ENCODE peak calls at places on chromosomes 6 and 20, in six cellular contexts. J is upper lobe of right lung, D is tibial artery, E is lower leg skin, W is lower lobe of right lung, A is heart left ventricle. R is an unnamed sample.
A peak's percentile ranks its signal among the peaks of the same experiment; 100 is the strongest.

GRCh38 chr6:105209950-105210706 is 30.3 kb upstream of the POPDC3 start:
- DNase-seq in E (no peak), W (no peak), D (no peak), J (no peak), A (no peak), R (peak; percentile 79)

GRCh38 chr20:11323821-11324220 is 593.9 kb upstream of the BTBD3 start:
- DNase-seq in W (no peak), D (no peak), E (no peak), A (no peak), J (no peak), R (no peak)

GRCh38 chr6:150074651-150075416 is 5.9 kb upstream of the ULBP3 start:
- DNase-seq in W (no peak), E (no peak), J (no peak), A (no peak), D (peak; percentile 25), R (no peak)

GRCh38 chr6:101633081-101633480 is 239.6 kb downstream of the GRIK2 start:
- DNase-seq in W (no peak), E (no peak), A (no peak), D (no peak), J (no peak), R (no peak)

GRCh38 chr6:90123796-90124195 is 172.8 kb downstream of the BACH2 start:
- DNase-seq in D (no peak), A (no peak), E (no peak), J (no peak), W (no peak), R (no peak)

GRCh38 chr6:82237013-82237412 is 10.5 kb downstream of the IBTK start:
- DNase-seq in A (no peak), D (no peak), W (no peak), E (no peak), J (no peak), R (no peak)

GRCh38 chr20:63833776-63834544 is 2.9 kb upstream of the ZBTB46 start:
- DNase-seq in A (no peak), E (no peak), D (no peak), W (no peak), J (no peak), R (no peak)

GRCh38 chr6:27836080-27836782 is 76.0 kb downstream of the OR2B2 start:
- DNase-seq in D (no peak), J (no peak), A (no peak), E (no peak), W (no peak), R (no peak)

GRCh38 chr20:32893878-32894483 is 35.3 kb downstream of the EFCAB8 start:
- DNase-seq in D (no peak), W (no peak), E (no peak), A (peak; percentile 37), J (no peak), R (no peak)

GRCh38 chr6:20693466-20694063 is 159.3 kb downstream of the CDKAL1 start:
- DNase-seq in J (no peak), W (no peak), A (no peak), D (no peak), E (no peak), R (peak; percentile 45)

GRCh38 chr6:29792123-29793035 is 35.2 kb upstream of the HLA-G start:
- DNase-seq in J (peak; percentile 91), W (peak; percentile 88), E (peak; percentile 92), D (peak; percentile 77), A (peak; percentile 82), R (peak; percentile 35)
- TF ChIP-seq CTCF in J (peak; percentile 74), W (peak; percentile 73), E (no peak), D (peak; percentile 62), A (peak; percentile 70), R (peak; percentile 54)

DNA sequence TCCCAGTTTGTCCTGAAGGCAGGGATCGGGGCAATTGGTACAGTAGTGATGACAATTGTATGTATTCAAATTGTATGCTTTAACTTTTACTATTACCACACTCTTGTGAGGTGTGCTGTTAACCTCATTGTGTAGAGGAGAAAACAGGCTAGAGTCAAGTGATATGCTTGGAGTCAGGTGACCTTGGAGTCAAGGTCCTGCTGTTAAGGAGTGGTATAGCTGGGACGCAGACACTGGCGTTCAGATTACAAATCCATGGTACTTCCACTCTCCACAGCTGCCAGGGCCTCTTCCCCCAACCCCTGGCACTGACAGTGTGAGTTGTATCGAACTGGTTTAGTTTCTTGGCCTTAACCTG is 10.5 kb downstream of the CNPY3 start:
- DNase-seq in E (no peak), D (no peak), A (no peak), W (no peak), J (no peak), R (no peak)
- H3K4me3 ChIP-seq in E (no peak overlapping the region), D (no peak overlapping the region), A (no peak overlapping the region), W (no peak overlapping the region), J (no peak overlapping the region), R (no peak overlapping the region)

GRCh38 chr6:34581561-34581920 is 25.4 kb upstream of the SPDEF start:
- DNase-seq in A (no peak), J (peak; percentile 32), W (peak; percentile 23), D (no peak), E (no peak), R (no peak)

GRCh38 chr6:34584694-34585093 is 28.6 kb upstream of the SPDEF start:
- DNase-seq in D (peak; percentile 29), W (no peak), J (peak; percentile 34), A (no peak), E (no peak), R (no peak)

GRCh38 chr6:34583861-34584604 is 27.9 kb upstream of the SPDEF start:
- DNase-seq in J (peak; percentile 10), D (peak; percentile 48), W (no peak), E (no peak), A (no peak), R (no peak)

GRCh38 chr6:34585108-34585507 is 29.0 kb upstream of the SPDEF start:
- DNase-seq in W (no peak), A (no peak), D (no peak), J (peak; percentile 36), E (no peak), R (no peak)

DNA sequence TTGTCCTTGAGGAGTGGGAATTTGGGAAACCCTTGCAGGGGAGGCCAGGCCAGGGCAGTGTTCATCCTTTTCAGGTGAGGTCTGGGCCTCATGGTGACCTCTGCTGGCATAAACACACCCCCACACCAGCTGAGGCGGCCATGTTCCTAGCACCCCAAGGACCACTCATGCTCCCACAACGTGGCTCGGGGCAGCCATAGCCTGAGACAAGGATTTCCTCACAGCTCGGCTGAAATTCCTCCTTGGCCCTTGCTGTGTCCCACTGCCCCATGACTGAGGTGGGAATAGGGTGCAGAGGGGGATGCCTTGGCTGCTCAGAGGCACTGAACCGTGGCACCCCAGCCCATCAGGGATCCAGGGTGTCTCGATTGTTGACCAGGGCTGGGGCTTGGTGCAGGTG is 27.3 kb upstream of the SPDEF start:
- DNase-seq in A (no peak), D (peak; percentile 54), E (no peak), J (peak; percentile 52), W (no peak), R (no peak)
- TF ChIP-seq CTCF in A (no peak), D (no peak), E (no peak), J (no peak), W (no peak), R (peak; percentile 17)

GRCh38 chr20:46020515-46020914 is 8.5 kb upstream of the SLC12A5 start:
- DNase-seq in A (no peak), E (no peak), J (no peak), D (no peak), W (no peak), R (no peak)

GRCh38 chr20:46021361-46022359 is 7.4 kb upstream of the SLC12A5 start:
- DNase-seq in A (no peak), E (no peak), W (no peak), D (no peak), J (peak; percentile 70), R (no peak)

GRCh38 chr20:46023148-46023484 is 5.9 kb upstream of the SLC12A5 start:
- DNase-seq in W (no peak), E (no peak), A (no peak), J (no peak), D (no peak), R (no peak)

GRCh38 chr20:46023999-46024398 is 5.0 kb upstream of the SLC12A5 start:
- DNase-seq in J (no peak), W (no peak), A (no peak), D (no peak), E (no peak), R (no peak)

GRCh38 chr20:46022411-46023147 is 6.4 kb upstream of the SLC12A5 start:
- DNase-seq in J (peak; percentile 81), A (peak; percentile 64), D (no peak), W (peak; percentile 80), E (no peak), R (peak; percentile 58)
- H3K4me3 ChIP-seq in J (peak overlapping the region; percentile 44), A (no peak overlapping the region), D (no peak overlapping the region), W (peak overlapping the region; percentile 50), E (no peak overlapping the region), R (no peak overlapping the region)

GRCh38 chr20:16666272-16666671 is 63.6 kb upstream of the SNRPB2 start:
- DNase-seq in D (no peak), J (no peak), E (no peak), W (no peak), A (no peak), R (no peak)
- TF ChIP-seq CTCF in D (no peak), J (no peak), E (no peak), W (no peak), A (no peak), R (no peak)

GRCh38 chr20:46461808-46462207 is 51.6 kb downstream of the ZNF334 start:
- DNase-seq in W (no peak), A (no peak), E (no peak), D (no peak), J (no peak), R (no peak)

GRCh38 chr20:46455729-46456128 is 49.3 kb upstream of the ELMO2 start:
- DNase-seq in E (no peak), D (no peak), A (no peak), J (no peak), W (no peak), R (no peak)

GRCh38 chr20:46463852-46464251 is 49.5 kb downstream of the ZNF334 start:
- DNase-seq in E (no peak), W (no peak), A (no peak), J (no peak), D (no peak), R (no peak)

GRCh38 chr20:46456255-46457028 is 50.0 kb upstream of the ELMO2 start:
- DNase-seq in W (no peak), A (no peak), J (no peak), D (no peak), E (no peak), R (no peak)

DNA sequence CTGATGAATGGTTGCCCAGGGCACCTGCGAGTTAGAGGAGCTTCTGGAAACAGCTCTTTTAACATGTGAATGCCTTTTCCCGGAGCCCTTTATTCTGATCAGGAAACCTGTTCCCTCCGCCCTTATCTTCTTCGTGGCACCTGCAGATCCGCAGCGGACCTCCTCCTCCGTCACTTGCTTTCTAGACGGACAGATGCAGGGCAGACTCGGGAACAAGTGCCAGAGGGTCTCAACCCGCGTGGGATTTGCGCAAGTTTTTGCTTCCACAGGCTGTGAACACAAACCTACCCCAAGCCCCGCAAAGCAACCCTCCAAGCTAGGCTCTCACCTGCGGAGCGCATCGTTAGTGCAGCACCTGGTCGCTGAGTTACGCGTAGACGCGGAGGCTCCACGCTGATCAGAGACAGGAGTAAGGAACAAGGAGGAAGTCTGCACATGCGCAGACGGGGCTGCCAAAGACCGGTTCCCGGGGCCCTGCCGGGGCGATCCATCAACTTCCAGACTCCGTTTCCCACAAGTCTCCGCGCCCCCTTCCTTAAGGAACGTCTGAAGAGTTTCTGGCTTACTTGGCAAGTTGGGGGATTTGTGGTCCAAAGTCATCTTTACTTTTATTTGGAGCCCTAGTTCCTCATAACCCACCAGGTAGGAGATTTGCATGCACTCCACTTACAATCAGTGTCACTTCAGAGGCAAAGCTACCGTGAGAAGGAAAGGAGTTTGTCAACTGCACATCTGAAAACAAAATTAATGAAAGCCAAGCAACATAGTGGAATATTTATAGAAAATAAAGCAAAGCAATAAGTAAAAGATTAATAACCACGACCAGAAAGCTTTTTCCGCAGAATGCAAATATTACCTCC is 52.7 kb upstream of the ELMO2 start:
- DNase-seq in A (peak; percentile 57), J (peak; percentile 75), W (peak; percentile 60), D (no peak), E (no peak), R (peak; percentile 38)
- H3K4me3 ChIP-seq in A (no peak overlapping the region), J (peak overlapping the region; percentile 14), W (peak overlapping the region; percentile 24), D (no peak overlapping the region), E (no peak overlapping the region), R (no peak overlapping the region)